ENCODE peak calls at places on chromosomes 5 and 9, in five cellular contexts. One of them, this sample, is unnamed.
A peak's percentile ranks its signal among the peaks of the same experiment; 100 is the strongest.

GRCh38 chr5:157387683-157388093 is 72.3 kb upstream of the NIPAL4 start:
- DNase-seq in endothelial cell: no peak
- DNase-seq in AG09319: peak; percentile 88
- DNase-seq in dorsolateral prefrontal cortex: no peak
- DNase-seq in retinal pigment epithelial cell: peak; percentile 60
- DNase-seq in this sample: no peak

GRCh38 chr9:100087218-100087617 is 11.6 kb downstream of the ERP44 start:
- DNase-seq in endothelial cell: no peak
- DNase-seq in AG09319: no peak
- DNase-seq in dorsolateral prefrontal cortex: no peak
- DNase-seq in retinal pigment epithelial cell: no peak
- DNase-seq in this sample: no peak

GRCh38 chr5:88695232-88695631 is 187.8 kb downstream of the MEF2C start:
- DNase-seq in endothelial cell: no peak
- DNase-seq in AG09319: no peak
- DNase-seq in dorsolateral prefrontal cortex: no peak
- DNase-seq in retinal pigment epithelial cell: no peak
- DNase-seq in this sample: no peak

GRCh38 chr9:35728041-35728971 is 3.7 kb downstream of the TLN1 start:
- DNase-seq in endothelial cell: peak; percentile 68
- DNase-seq in AG09319: peak; percentile 68
- DNase-seq in dorsolateral prefrontal cortex: no peak
- DNase-seq in retinal pigment epithelial cell: peak; percentile 37
- DNase-seq in this sample: peak; percentile 29

GRCh38 chr5:55187370-55187769 is 14.4 kb upstream of the CDC20B start:
- DNase-seq in endothelial cell: no peak
- DNase-seq in AG09319: no peak
- DNase-seq in dorsolateral prefrontal cortex: no peak
- DNase-seq in retinal pigment epithelial cell: no peak
- DNase-seq in this sample: peak; percentile 32

GRCh38 chr5:139593716-139594319 is 32.7 kb downstream of the UBE2D2 start:
- DNase-seq in endothelial cell: no peak
- DNase-seq in AG09319: no peak
- DNase-seq in dorsolateral prefrontal cortex: no peak
- DNase-seq in retinal pigment epithelial cell: peak; percentile 34
- DNase-seq in this sample: no peak

GRCh38 chr5:131382407-131383395 is 118.8 kb downstream of the CDC42SE2 start:
- DNase-seq in endothelial cell: no peak
- DNase-seq in AG09319: no peak
- DNase-seq in dorsolateral prefrontal cortex: no peak
- DNase-seq in retinal pigment epithelial cell: no peak
- DNase-seq in this sample: peak; percentile 87

GRCh38 chr9:111938427-111938800 is 41.8 kb downstream of the UGCG start:
- DNase-seq in endothelial cell: no peak
- DNase-seq in AG09319: no peak
- DNase-seq in dorsolateral prefrontal cortex: no peak
- DNase-seq in retinal pigment epithelial cell: no peak
- DNase-seq in this sample: no peak

GRCh38 chr9:116337015-116337414 is 183.4 kb downstream of the PAPPA start:
- DNase-seq in endothelial cell: no peak
- DNase-seq in AG09319: no peak
- DNase-seq in dorsolateral prefrontal cortex: no peak
- DNase-seq in retinal pigment epithelial cell: peak; percentile 93
- DNase-seq in this sample: no peak

GRCh38 chr5:133391349-133392136 is 220.8 kb downstream of the FSTL4 start:
- DNase-seq in endothelial cell: no peak
- DNase-seq in AG09319: no peak
- DNase-seq in dorsolateral prefrontal cortex: peak; percentile 19
- DNase-seq in retinal pigment epithelial cell: no peak
- DNase-seq in this sample: no peak

GRCh38 chr9:21684831-21685362 is 117.5 kb upstream of the MTAP start:
- DNase-seq in endothelial cell: no peak
- DNase-seq in AG09319: no peak
- DNase-seq in dorsolateral prefrontal cortex: no peak
- DNase-seq in retinal pigment epithelial cell: peak; percentile 71
- DNase-seq in this sample: no peak

GRCh38 chr5:147310059-147310704 is 75.4 kb downstream of the STK32A start:
- DNase-seq in endothelial cell: no peak
- DNase-seq in AG09319: no peak
- DNase-seq in dorsolateral prefrontal cortex: peak; percentile 65
- DNase-seq in retinal pigment epithelial cell: peak; percentile 69
- DNase-seq in this sample: no peak

GRCh38 chr9:97980918-97981827 is 2.0 kb upstream of the ANP32B start:
- DNase-seq in endothelial cell: no peak
- DNase-seq in AG09319: no peak
- DNase-seq in dorsolateral prefrontal cortex: peak; percentile 71
- DNase-seq in retinal pigment epithelial cell: no peak
- DNase-seq in this sample: no peak

GRCh38 chr5:108749130-108749861 is 1.6 kb downstream of the FER start:
- DNase-seq in endothelial cell: no peak
- DNase-seq in AG09319: no peak
- DNase-seq in dorsolateral prefrontal cortex: no peak
- DNase-seq in retinal pigment epithelial cell: no peak
- DNase-seq in this sample: peak; percentile 35

GRCh38 chr5:90484540-90484939 is 9.9 kb downstream of the POLR3G start:
- DNase-seq in endothelial cell: no peak
- DNase-seq in AG09319: no peak
- DNase-seq in dorsolateral prefrontal cortex: no peak
- DNase-seq in retinal pigment epithelial cell: no peak
- DNase-seq in this sample: no peak

GRCh38 chr9:110526426-110526825 is 53.1 kb downstream of the SVEP1 start:
- DNase-seq in endothelial cell: no peak
- DNase-seq in AG09319: peak; percentile 58
- DNase-seq in dorsolateral prefrontal cortex: no peak
- DNase-seq in retinal pigment epithelial cell: peak; percentile 69
- DNase-seq in this sample: no peak

GRCh38 chr5:132777209-132778069 is at the start of gene SEPTIN8:
- DNase-seq in endothelial cell: peak; percentile 49
- DNase-seq in AG09319: no peak
- DNase-seq in dorsolateral prefrontal cortex: peak; percentile 78
- DNase-seq in retinal pigment epithelial cell: no peak
- DNase-seq in this sample: no peak

GRCh38 chr5:136147632-136148031 is 15.0 kb downstream of the SMAD5 start:
- DNase-seq in endothelial cell: no peak
- DNase-seq in AG09319: no peak
- DNase-seq in dorsolateral prefrontal cortex: no peak
- DNase-seq in retinal pigment epithelial cell: no peak
- DNase-seq in this sample: no peak

GRCh38 chr5:176407456-176408244 is 8.7 kb downstream of the CLTB start:
- DNase-seq in endothelial cell: no peak
- DNase-seq in AG09319: no peak
- DNase-seq in dorsolateral prefrontal cortex: no peak
- DNase-seq in retinal pigment epithelial cell: no peak
- DNase-seq in this sample: no peak

GRCh38 chr5:176406436-176407052 is 9.8 kb downstream of the CLTB start:
- DNase-seq in endothelial cell: no peak
- DNase-seq in AG09319: no peak
- DNase-seq in dorsolateral prefrontal cortex: no peak
- DNase-seq in retinal pigment epithelial cell: no peak
- DNase-seq in this sample: peak; percentile 92

GRCh38 chr5:176402684-176403083 is 13.7 kb downstream of the CLTB start:
- DNase-seq in endothelial cell: no peak
- DNase-seq in AG09319: no peak
- DNase-seq in dorsolateral prefrontal cortex: no peak
- DNase-seq in retinal pigment epithelial cell: no peak
- DNase-seq in this sample: no peak

GRCh38 chr5:176408590-176408989 is 7.7 kb downstream of the CLTB start:
- DNase-seq in endothelial cell: no peak
- DNase-seq in AG09319: no peak
- DNase-seq in dorsolateral prefrontal cortex: no peak
- DNase-seq in retinal pigment epithelial cell: no peak
- DNase-seq in this sample: no peak

DNA sequence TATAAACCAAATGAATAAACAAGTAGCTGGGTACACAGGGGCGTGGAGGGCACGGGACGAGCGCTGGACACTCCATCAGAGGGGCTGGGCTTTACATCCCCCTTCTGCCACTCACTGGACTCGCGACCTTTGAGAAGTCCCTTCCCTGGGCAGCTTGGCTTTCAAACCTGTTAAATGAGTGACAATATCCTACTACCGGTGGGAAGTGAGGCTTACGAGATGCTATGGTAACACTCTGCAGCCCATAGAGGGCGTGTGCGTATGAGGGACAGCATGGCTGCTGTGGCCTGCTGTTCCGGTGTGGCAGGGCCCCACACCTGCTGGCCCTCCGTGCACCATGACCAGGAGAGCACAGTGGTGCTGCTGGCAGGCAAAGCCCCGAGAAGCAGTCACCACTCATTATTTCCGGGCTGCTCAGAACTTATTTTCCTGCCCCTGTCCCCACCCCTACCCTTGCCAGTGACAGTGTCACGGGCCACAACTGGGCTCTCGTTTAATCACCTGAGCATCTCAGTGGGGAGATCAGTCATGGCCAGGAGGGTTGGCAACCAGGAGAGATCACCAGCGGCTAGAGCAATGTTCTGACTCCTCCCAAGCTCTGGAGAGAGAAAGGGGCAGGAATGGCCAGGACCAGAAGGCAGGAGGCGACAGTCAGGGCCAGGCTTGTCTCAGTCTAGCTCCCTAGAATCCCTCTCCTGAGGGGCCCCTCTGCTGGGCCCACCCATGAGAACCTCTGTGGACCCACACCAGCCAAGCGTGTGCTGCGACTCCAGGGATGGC is 10.5 kb downstream of the CLTB start:
- DNase-seq in endothelial cell: peak; percentile 18
- DNase-seq in AG09319: no peak
- DNase-seq in dorsolateral prefrontal cortex: no peak
- DNase-seq in retinal pigment epithelial cell: no peak
- DNase-seq in this sample: no peak
- TF ChIP-seq CTCF in endothelial cell: no peak
- TF ChIP-seq CTCF in AG09319: no peak
- TF ChIP-seq CTCF in dorsolateral prefrontal cortex: no peak
- TF ChIP-seq CTCF in retinal pigment epithelial cell: no peak
- TF ChIP-seq CTCF in this sample: peak; percentile 4

DNA sequence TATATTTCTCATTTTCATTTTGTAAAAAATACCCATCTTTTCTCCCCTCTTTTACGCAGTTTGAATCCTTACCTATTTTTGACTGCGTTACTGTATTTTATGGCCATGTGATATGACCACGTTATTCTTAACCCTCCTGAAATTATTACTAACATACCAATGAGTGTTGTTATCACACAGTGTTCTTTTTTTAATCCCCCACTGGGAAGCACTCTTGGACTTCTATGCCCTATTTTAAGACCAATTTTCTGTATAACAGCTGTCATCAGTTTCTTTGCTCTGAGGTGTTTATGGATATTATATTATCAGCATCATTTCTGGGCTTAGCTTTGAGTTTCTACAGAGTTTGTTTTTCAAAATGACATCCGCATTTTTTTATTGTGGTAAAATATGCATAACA is 71.1 kb downstream of the CFAP95 start:
- DNase-seq in endothelial cell: no peak
- DNase-seq in AG09319: no peak
- DNase-seq in dorsolateral prefrontal cortex: no peak
- DNase-seq in retinal pigment epithelial cell: no peak
- DNase-seq in this sample: no peak
- TF ChIP-seq CTCF in endothelial cell: no peak
- TF ChIP-seq CTCF in AG09319: no peak
- TF ChIP-seq CTCF in dorsolateral prefrontal cortex: no peak
- TF ChIP-seq CTCF in retinal pigment epithelial cell: no peak
- TF ChIP-seq CTCF in this sample: no peak

DNA sequence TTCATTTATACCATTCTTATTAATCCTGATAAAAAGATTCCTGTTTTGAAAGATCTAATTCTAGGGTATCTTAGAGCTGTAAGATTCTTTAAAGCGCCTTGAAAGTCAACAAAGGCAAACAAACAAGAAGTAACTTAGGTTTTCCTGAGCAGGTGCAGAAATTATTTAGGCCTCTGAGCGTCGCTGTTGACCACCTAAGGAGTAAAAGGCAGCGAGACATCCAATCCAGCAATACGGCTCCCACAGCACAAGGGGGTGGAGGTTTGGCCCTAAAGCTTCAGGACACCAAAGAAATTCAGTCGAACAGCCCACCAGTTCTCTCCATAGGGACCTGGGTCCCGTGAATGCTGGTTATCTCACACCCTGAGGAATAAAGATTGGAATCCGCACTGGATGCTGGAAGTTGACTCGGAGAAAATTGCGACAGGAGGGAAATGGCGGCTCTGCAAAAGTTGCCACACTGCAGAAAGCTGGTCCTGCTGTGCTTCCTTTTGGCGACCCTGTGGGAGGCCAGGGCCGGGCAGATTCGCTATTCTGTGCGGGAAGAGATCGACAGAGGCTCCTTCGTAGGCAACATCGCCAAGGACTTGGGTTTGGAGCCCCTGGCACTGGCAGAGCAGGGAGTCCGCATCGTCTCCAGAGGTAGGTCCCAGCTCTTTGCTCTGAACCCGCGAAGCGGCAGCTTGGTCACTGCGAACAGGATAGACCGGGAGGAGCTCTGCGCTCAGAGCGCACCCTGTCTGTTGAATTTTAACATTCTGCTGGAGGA is at the start of gene PCDHGA2:
- DNase-seq in endothelial cell: no peak
- DNase-seq in AG09319: no peak
- DNase-seq in dorsolateral prefrontal cortex: no peak
- DNase-seq in retinal pigment epithelial cell: no peak
- DNase-seq in this sample: peak; percentile 37
- TF ChIP-seq CTCF in endothelial cell: no peak
- TF ChIP-seq CTCF in AG09319: peak; percentile 34
- TF ChIP-seq CTCF in dorsolateral prefrontal cortex: no peak
- TF ChIP-seq CTCF in retinal pigment epithelial cell: peak; percentile 54
- TF ChIP-seq CTCF in this sample: peak; percentile 49

DNA sequence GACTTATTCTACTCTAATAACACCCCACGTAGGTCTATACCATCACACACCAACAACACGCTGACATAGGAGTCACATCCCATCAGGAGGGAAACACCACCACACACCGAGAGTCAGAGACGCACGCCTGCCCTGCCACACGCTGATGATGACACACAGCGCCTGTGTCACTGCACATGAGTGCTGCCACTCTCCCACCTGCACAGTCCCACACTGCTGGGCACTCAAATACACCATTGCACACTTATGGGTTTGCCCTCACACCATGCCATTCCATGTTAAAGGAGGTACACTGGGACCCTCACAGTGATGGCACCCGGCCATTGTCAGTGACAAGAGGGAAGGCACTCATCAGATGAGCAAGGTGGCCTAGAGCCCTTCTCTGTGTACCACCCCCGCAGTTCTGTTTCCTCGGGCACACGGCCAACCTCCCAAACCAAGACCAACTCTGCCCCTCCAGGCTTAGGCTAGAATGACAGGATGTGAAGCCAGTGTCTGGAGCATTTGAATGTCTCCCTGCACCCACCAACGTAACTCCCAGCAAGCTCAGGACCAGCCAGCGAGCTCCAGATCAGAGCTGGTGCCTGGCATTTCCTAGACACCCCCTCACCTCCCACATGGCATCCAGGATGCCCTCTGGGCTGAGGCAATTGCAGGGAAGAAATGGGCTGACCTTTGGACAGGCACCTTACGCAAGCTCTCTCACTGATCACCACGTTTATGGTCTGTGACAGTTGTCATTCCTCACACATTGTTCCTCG is 3.6 kb upstream of the CPLX2 start:
- DNase-seq in endothelial cell: peak; percentile 19
- DNase-seq in AG09319: no peak
- DNase-seq in dorsolateral prefrontal cortex: no peak
- DNase-seq in retinal pigment epithelial cell: no peak
- DNase-seq in this sample: no peak
- TF ChIP-seq CTCF in endothelial cell: no peak
- TF ChIP-seq CTCF in AG09319: no peak
- TF ChIP-seq CTCF in dorsolateral prefrontal cortex: peak; percentile 31
- TF ChIP-seq CTCF in retinal pigment epithelial cell: peak; percentile 17
- TF ChIP-seq CTCF in this sample: no peak